ENCODE peak calls at places on chromosomes 2 and 18, in five cellular contexts. H is neuronal stem cell, B is lower leg skin, I is bronchial epithelial cell, S is HCT116. R is an unnamed sample.

GRCh38 chr2:120825370-120826259 is 89.9 kb downstream of the GLI2 start:
- DNase-seq in H (no peak), B (no peak), I (peak), S (no peak), R (no peak)

GRCh38 chr2:120421830-120422175 is 75.9 kb downstream of the INHBB start:
- DNase-seq in H (no peak), B (no peak), I (no peak), S (no peak), R (no peak)

GRCh38 chr2:43406643-43407042 is 180.2 kb upstream of the ZFP36L2 start:
- DNase-seq in H (no peak), B (no peak), I (no peak), S (no peak), R (no peak)

GRCh38 chr18:33928226-33928625 is 296.5 kb downstream of the NOL4 start:
- DNase-seq in H (no peak), B (no peak), I (no peak), S (no peak), R (no peak)

GRCh38 chr2:86396304-86396785 is 44.8 kb upstream of the KDM3A start:
- DNase-seq in H (no peak), B (no peak), I (peak), S (peak), R (peak)

GRCh38 chr2:118269408-118270051 is 181.3 kb downstream of the INSIG2 start:
- DNase-seq in H (no peak), B (no peak), I (peak), S (no peak), R (no peak)

GRCh38 chr2:44016282-44016681 is 20.5 kb upstream of the LRPPRC start:
- DNase-seq in H (peak), B (no peak), I (peak), S (no peak), R (peak)

GRCh38 chr18:23619388-23619873 is 33.1 kb upstream of the NPC1 start:
- DNase-seq in H (peak), B (no peak), I (no peak), S (no peak), R (no peak)

GRCh38 chr2:215601990-215602721 is 166.3 kb upstream of the FN1 start:
- DNase-seq in H (no peak), B (no peak), I (no peak), S (no peak), R (no peak)

GRCh38 chr2:28956890-28957289 is 24.2 kb upstream of the TOGARAM2 start:
- DNase-seq in H (no peak), B (no peak), I (no peak), S (peak), R (no peak)
- H3K4me3 ChIP-seq in H (no peak), B (no peak), I (no peak), S (no peak), R (no peak)

GRCh38 chr2:84889332-84889731 is 8.4 kb upstream of the TRABD2A start:
- DNase-seq in H (no peak), B (no peak), I (no peak), S (no peak), R (no peak)
- H3K4me3 ChIP-seq in H (no peak), B (no peak), I (no peak), S (no peak), R (no peak)

GRCh38 chr2:222318712-222319575 is 20.1 kb upstream of the PAX3 start:
- DNase-seq in H (peak), B (no peak), I (no peak), S (no peak), R (peak)
- H3K4me3 ChIP-seq in H (peak), B (peak), I (peak), S (peak), R (peak)

DNA sequence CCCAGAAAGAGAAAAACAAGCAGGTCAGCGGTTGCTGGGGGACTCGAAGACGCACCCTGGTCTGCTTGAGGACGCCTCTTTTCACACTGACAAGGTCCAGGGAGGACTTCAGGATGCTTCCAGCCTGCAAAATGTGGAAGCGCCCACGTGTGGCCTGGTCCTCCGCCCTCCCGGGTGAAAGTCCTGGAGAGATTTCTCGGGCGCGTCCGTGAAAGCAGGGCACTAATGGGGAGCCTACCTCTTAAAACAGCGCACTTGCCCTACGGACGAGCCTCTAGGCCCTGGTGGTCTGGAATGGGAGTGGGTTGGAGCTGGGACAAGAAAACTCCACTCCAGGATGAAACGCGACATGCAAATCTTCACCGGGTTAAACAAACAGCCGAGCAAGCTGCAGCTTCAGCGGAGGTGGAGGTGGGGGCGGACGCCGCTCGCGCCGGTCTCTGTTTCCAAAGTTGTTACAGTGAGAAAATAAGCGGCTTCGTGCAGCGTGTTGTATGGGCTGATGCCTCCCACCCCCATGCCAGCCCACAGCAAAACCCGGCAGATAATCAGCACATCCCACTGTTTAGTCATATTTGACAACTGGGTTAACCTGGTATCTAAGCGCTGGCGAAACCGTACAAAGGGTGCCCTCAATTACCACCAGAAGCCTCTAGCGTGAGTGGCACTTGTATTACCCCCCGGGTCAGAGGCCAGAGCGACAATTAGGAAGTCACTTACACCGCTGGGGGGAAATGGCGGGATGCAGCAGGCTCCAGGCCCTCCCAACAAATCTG is 1.1 kb upstream of the SP9 start:
- DNase-seq in H (peak), B (peak), I (no peak), S (no peak), R (no peak)
- H3K4me3 ChIP-seq in H (peak), B (no peak), I (no peak), S (no peak), R (no peak)

GRCh38 chr2:234550511-234551107 is 53.7 kb upstream of the ARL4C start:
- DNase-seq in H (peak), B (peak), I (peak), S (peak), R (peak)
- H3K4me3 ChIP-seq in H (no peak), B (no peak), I (no peak), S (no peak), R (no peak)

DNA sequence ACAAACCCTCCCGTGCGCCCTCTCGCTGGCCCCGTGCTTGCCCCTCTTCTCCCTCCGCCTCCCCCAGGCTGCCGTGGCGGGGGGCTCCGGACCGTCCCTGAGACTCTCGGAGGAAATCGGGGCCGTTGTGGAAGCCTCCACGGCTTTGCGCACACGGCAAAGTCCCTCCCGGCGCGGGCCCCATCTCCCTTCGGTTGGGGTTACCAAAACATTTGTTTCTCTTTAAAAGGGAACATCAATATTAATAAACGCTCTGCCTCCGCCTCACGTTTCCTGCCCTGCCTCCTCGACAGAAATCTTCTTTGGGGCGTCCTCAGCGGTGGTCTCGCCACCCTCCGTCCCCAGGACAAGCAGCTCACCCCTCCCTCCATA is 3.8 kb downstream of the PAX3 start:
- DNase-seq in H (no peak), B (no peak), I (no peak), S (no peak), R (no peak)
- H3K4me3 ChIP-seq in H (no peak), B (no peak), I (no peak), S (no peak), R (no peak)

GRCh38 chr18:45738660-45739059 is 14.7 kb downstream of the SLC14A1 start:
- DNase-seq in H (no peak), B (no peak), I (no peak), S (no peak), R (no peak)

GRCh38 chr18:45739268-45739667 is 15.3 kb downstream of the SLC14A1 start:
- DNase-seq in H (no peak), B (no peak), I (no peak), S (no peak), R (no peak)

GRCh38 chr18:45745817-45746461 is 22.0 kb downstream of the SLC14A1 start:
- DNase-seq in H (no peak), B (no peak), I (peak), S (no peak), R (no peak)

GRCh38 chr18:45739848-45740247 is 15.9 kb downstream of the SLC14A1 start:
- DNase-seq in H (no peak), B (no peak), I (no peak), S (no peak), R (no peak)

DNA sequence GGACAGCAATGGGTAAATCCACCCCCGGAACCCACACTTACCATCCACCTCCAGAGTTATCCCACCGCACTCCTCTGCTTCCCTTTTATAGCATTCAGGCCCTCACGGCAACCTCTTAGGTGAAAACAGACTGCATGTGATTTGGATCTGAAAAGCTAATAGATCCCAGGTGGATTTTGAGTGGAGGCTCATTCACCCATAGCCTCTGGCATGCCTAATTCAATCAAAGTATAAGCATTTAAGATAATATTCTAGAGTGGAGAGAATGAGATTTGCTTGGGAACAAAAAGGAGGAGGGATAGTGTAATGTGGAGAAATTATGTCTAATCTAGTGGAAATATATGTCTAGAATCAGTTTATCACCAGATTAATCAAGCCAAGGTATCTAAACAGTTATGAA is 17.1 kb downstream of the SLC14A1 start:
- DNase-seq in H (no peak), B (no peak), I (no peak), S (no peak), R (no peak)
- H3K4me3 ChIP-seq in H (no peak), B (no peak), I (no peak), S (no peak), R (no peak)

GRCh38 chr2:168912466-168913170 is 11.5 kb downstream of the G6PC2 start:
- DNase-seq in H (no peak), B (no peak), I (no peak), S (no peak), R (no peak)
- H3K4me3 ChIP-seq in H (no peak), B (no peak), I (no peak), S (no peak), R (no peak)

GRCh38 chr2:236608308-236608564 is 38.6 kb downstream of the ACKR3 start:
- DNase-seq in H (no peak), B (no peak), I (no peak), S (no peak), R (no peak)

GRCh38 chr2:236612737-236613136 is 43.1 kb downstream of the ACKR3 start:
- DNase-seq in H (no peak), B (no peak), I (no peak), S (no peak), R (no peak)

GRCh38 chr2:236613607-236614006 is 44.0 kb downstream of the ACKR3 start:
- DNase-seq in H (no peak), B (no peak), I (no peak), S (no peak), R (no peak)

GRCh38 chr2:236608710-236609109 is 39.1 kb downstream of the ACKR3 start:
- DNase-seq in H (no peak), B (no peak), I (no peak), S (no peak), R (no peak)

DNA sequence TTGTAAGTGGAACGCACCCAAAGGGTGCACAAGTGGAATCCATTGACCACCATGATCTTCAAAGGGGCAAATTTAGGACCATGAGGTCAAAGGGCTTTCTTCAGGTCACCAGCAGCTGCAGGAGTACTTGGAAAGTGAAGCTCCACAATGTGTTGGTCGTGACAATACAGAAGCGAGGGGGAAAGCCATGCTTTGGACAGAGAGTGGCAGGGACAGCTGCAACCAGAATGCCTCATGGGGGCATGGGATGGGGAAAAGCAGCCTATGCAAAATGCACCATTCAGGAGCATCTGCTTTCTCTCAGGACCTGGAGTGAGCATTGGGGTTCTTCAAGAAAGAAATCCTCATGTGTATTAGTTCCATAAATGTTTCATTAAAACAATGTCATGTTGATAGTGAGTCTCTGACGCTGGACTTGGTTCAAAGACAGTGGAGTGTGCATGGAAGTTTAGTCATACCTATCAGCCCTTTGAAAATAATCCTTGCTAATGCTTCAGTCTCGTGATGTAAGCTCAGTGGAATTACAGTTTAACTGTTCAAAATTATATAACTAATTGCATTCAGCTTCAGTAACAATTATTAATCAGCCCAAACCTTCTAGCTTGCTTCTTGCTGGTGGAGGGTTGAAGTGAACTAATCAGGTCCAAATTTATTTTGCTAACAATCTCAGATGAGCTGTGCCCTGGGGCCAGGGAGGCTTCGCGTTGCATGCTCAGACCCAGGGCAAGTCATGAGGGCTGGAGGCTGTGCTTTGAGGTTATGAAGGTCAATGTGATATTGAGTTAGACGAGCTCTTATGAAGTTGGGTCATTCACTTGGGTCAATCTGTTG is 41.6 kb downstream of the ACKR3 start:
- DNase-seq in H (no peak), B (no peak), I (no peak), S (no peak), R (no peak)
- H3K4me3 ChIP-seq in H (no peak), B (no peak), I (no peak), S (no peak), R (no peak)

GRCh38 chr2:127517465-127517864 is 8.8 kb downstream of the IWS1 start:
- DNase-seq in H (no peak), B (no peak), I (no peak), S (no peak), R (no peak)
- H3K4me3 ChIP-seq in H (no peak), B (no peak), I (no peak), S (no peak), R (no peak)

R was measured in HAP-1.